ENCODE peak calls at places on chromosomes 16 and 17, in seven cellular contexts. F, X, D, N, J, T and R are unnamed samples.

GRCh38 chr17:57927048-57927723 is 28.0 kb downstream of the CUEDC1 start:
- DNase-seq in F (peak; percentile 71), X (peak; percentile 72), D (peak; percentile 51), N (no peak), J (no peak), T (peak; percentile 60), R (no peak)

GRCh38 chr17:49362723-49363117 is 670 bp upstream of the ZNF652 start:
- DNase-seq in F (no peak), X (no peak), D (no peak), N (no peak), J (no peak), T (no peak), R (no peak)

GRCh38 chr16:22265351-22265750 is 31.9 kb upstream of the POLR3E start:
- DNase-seq in F (no peak), X (no peak), D (no peak), N (no peak), J (no peak), T (no peak), R (no peak)

GRCh38 chr17:63634163-63634562 is 11.9 kb downstream of the MAP3K3 start:
- DNase-seq in F (no peak), X (peak; percentile 56), D (no peak), N (no peak), J (no peak), T (peak; percentile 48), R (no peak)

GRCh38 chr16:4624827-4625616 is 396 bp downstream of the MGRN1 start:
- DNase-seq in F (peak; percentile 74), X (peak; percentile 68), D (peak; percentile 77), N (peak; percentile 38), J (peak; percentile 81), T (peak; percentile 86), R (peak; percentile 43)

GRCh38 chr17:70478883-70479282 is 309.6 kb downstream of the KCNJ2 start:
- DNase-seq in F (peak; percentile 32), X (peak; percentile 6), D (no peak), N (no peak), J (no peak), T (no peak), R (no peak)

GRCh38 chr17:72926171-72926570 is 166.3 kb downstream of the SLC39A11 start:
- DNase-seq in F (no peak), X (no peak), D (no peak), N (no peak), J (no peak), T (no peak), R (no peak)

GRCh38 chr16:87441886-87442580 is 49.9 kb downstream of the MAP1LC3B start:
- DNase-seq in F (no peak), X (no peak), D (no peak), N (no peak), J (no peak), T (no peak), R (no peak)

GRCh38 chr16:69320731-69321073 is 9.6 kb downstream of the VPS4A start:
- DNase-seq in F (no peak), X (no peak), D (no peak), N (no peak), J (no peak), T (no peak), R (no peak)

GRCh38 chr16:74603848-74604247 is 3.1 kb downstream of the GLG1 start:
- DNase-seq in F (no peak), X (peak; percentile 40), D (no peak), N (no peak), J (no peak), T (no peak), R (no peak)

GRCh38 chr17:75511610-75512575 is 3.4 kb downstream of the CASKIN2 start:
- DNase-seq in F (peak; percentile 79), X (peak; percentile 30), D (no peak), N (no peak), J (no peak), T (no peak), R (no peak)

GRCh38 chr17:75513667-75514052 is 1.7 kb downstream of the CASKIN2 start:
- DNase-seq in F (no peak), X (no peak), D (no peak), N (no peak), J (no peak), T (no peak), R (no peak)

GRCh38 chr17:75514299-75515228 is 773 bp downstream of the CASKIN2 start:
- DNase-seq in F (peak; percentile 50), X (no peak), D (peak; percentile 26), N (no peak), J (no peak), T (peak; percentile 67), R (no peak)

GRCh38 chr17:75511270-75511609 is 4.1 kb downstream of the CASKIN2 start:
- DNase-seq in F (no peak), X (no peak), D (no peak), N (no peak), J (no peak), T (no peak), R (no peak)

DNA sequence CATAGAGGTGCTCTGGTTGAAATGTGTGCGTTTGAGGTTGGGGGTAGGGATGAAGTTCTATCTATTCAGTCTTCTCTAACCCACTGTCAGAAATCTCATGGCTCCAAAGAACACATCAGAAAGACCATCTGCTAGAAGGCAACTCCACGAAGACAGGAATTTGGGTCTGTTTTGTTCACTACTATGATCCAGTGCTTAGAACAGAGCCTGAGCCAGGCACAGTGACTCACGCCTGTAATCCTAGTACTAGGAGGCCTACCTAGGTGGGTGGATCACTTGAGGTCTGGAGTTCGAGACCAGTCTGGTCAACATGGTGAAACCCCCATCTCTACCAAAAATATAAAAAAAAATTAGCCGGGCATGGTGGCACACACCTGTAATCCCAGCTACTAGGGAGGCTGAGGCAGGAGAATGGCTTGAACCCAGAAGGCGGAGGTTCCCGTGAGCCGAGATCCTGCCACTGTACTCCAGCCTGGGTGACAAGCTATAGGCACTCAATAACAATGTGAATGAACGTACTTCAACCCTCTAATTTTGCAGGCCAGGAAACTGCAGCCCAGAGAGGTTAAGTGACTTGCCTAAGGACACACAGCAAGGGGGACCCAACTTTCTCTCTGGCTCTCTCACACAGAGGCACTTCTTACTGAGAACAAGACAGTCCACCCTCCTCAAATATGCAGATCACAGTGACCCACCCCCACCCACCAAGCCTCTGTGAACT is 2.2 kb downstream of the CASKIN2 start:
- DNase-seq in F (no peak), X (no peak), D (no peak), N (no peak), J (no peak), T (no peak), R (no peak)
- H3K4me1 ChIP-seq in F (peaks cover 46% of the 10 kb centered on the region), X (peaks cover 26% of the 10 kb centered on the region), D (peaks cover 32% of the 10 kb centered on the region), N (peaks cover 19% of the 10 kb centered on the region), J (peaks cover 24% of the 10 kb centered on the region), T (peaks cover 7% of the 10 kb centered on the region), R (peaks cover 12% of the 10 kb centered on the region)

DNA sequence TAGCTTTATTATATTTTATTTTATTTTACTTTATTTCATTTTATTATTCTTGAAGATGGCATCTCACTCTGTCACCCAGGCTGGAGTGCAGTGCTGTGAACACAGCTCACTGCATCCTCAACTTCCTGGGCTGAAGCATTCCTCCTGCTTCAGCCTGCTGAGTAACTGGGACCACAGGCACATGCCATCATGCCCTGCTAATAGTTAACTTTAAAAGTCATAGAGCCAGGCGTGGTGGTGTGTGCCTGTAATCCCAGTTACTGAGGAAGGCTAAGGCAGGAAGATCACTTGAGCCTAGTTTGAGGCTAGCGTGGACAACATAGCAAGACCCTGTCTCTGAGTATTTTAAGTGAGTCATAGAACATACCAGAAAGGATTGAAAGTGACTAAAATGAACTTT is 38.7 kb downstream of the ESRP2 start:
- DNase-seq in F (no peak), X (peak; percentile 2), D (no peak), N (no peak), J (no peak), T (no peak), R (no peak)
- H3K27me3 ChIP-seq in F (no peaks in the 10 kb centered on the region), X (no peaks in the 10 kb centered on the region), D (no peaks in the 10 kb centered on the region), N (no peaks in the 10 kb centered on the region), J (no peaks in the 10 kb centered on the region), T (no peaks in the 10 kb centered on the region), R (no peaks in the 10 kb centered on the region)

GRCh38 chr17:66172144-66172543 is 19.8 kb downstream of the CEP112 start:
- DNase-seq in F (no peak), X (no peak), D (no peak), N (no peak), J (no peak), T (no peak), R (no peak)

GRCh38 chr17:66172706-66173223 is 19.2 kb downstream of the CEP112 start:
- DNase-seq in F (no peak), X (no peak), D (no peak), N (no peak), J (no peak), T (no peak), R (no peak)

GRCh38 chr17:66175892-66176291 is 16.0 kb downstream of the CEP112 start:
- DNase-seq in F (no peak), X (no peak), D (no peak), N (no peak), J (no peak), T (no peak), R (no peak)

GRCh38 chr17:66178642-66179041 is 13.3 kb downstream of the CEP112 start:
- DNase-seq in F (no peak), X (no peak), D (no peak), N (no peak), J (no peak), T (no peak), R (no peak)

GRCh38 chr17:66177048-66177447 is 14.9 kb downstream of the CEP112 start:
- DNase-seq in F (no peak), X (no peak), D (no peak), N (no peak), J (no peak), T (no peak), R (no peak)
- H3K27ac ChIP-seq in F (no peak overlapping the region), X (no peak overlapping the region), D (no peak overlapping the region), N (no peak overlapping the region), J (no peak overlapping the region), T (no peak overlapping the region), R (no peak overlapping the region)

GRCh38 chr16:27322858-27323780 is 9.3 kb downstream of the IL4R start:
- DNase-seq in F (no peak), X (no peak), D (peak; percentile 82), N (no peak), J (peak; percentile 83), T (no peak), R (peak; percentile 28)

GRCh38 chr16:27326251-27326650 is 12.5 kb downstream of the IL4R start:
- DNase-seq in F (no peak), X (no peak), D (no peak), N (no peak), J (no peak), T (no peak), R (no peak)

GRCh38 chr16:27324851-27325301 is 11.1 kb downstream of the IL4R start:
- DNase-seq in F (no peak), X (no peak), D (peak; percentile 32), N (no peak), J (no peak), T (peak; percentile 58), R (no peak)

GRCh38 chr16:27325736-27326135 is 12.0 kb downstream of the IL4R start:
- DNase-seq in F (no peak), X (no peak), D (no peak), N (no peak), J (no peak), T (no peak), R (no peak)

GRCh38 chr16:27323781-27324561 is 10.2 kb downstream of the IL4R start:
- DNase-seq in F (no peak), X (no peak), D (no peak), N (no peak), J (no peak), T (no peak), R (no peak)
- H3K4me1 ChIP-seq in F (peaks cover 9% of the 10 kb centered on the region), X (peaks cover 39% of the 10 kb centered on the region), D (peaks cover 51% of the 10 kb centered on the region), N (peaks cover 69% of the 10 kb centered on the region), J (peaks cover 12% of the 10 kb centered on the region), T (peaks cover 39% of the 10 kb centered on the region), R (peaks cover 94% of the 10 kb centered on the region)